ENCODE peak calls at places on chromosomes 12 and 14, in nine cellular contexts. One of them, this sample, is unnamed.
A peak's percentile ranks its signal among the peaks of the same experiment; 100 is the strongest.

GRCh38 chr14:72699852-72700257 is 194.0 kb downstream of the DPF3 start:
- DNase-seq in Panc1: no peak
- DNase-seq in GM13976: no peak
- DNase-seq in CD8-positive, alpha-beta T cell: no peak
- DNase-seq in choroid plexus epithelial cell: peak; percentile 62
- DNase-seq in adrenal gland: peak; percentile 33
- DNase-seq in heart left ventricle: peak; percentile 69
- DNase-seq in HCT116: no peak
- DNase-seq in natural killer cell: no peak
- DNase-seq in this sample: no peak

GRCh38 chr12:130827432-130827831 is 11.6 kb downstream of the STX2 start:
- DNase-seq in Panc1: no peak
- DNase-seq in GM13976: no peak
- DNase-seq in CD8-positive, alpha-beta T cell: no peak
- DNase-seq in choroid plexus epithelial cell: peak; percentile 33
- DNase-seq in adrenal gland: no peak
- DNase-seq in heart left ventricle: no peak
- DNase-seq in HCT116: no peak
- DNase-seq in natural killer cell: no peak
- DNase-seq in this sample: no peak

GRCh38 chr12:76420221-76420620 is 72.0 kb upstream of the BBS10 start:
- DNase-seq in Panc1: no peak
- DNase-seq in GM13976: no peak
- DNase-seq in CD8-positive, alpha-beta T cell: no peak
- DNase-seq in choroid plexus epithelial cell: peak; percentile 15
- DNase-seq in adrenal gland: no peak
- DNase-seq in heart left ventricle: no peak
- DNase-seq in HCT116: no peak
- DNase-seq in natural killer cell: no peak
- DNase-seq in this sample: no peak

GRCh38 chr14:34614638-34615037 is 15.3 kb downstream of the SNX6 start:
- DNase-seq in Panc1: no peak
- DNase-seq in GM13976: no peak
- DNase-seq in CD8-positive, alpha-beta T cell: no peak
- DNase-seq in choroid plexus epithelial cell: no peak
- DNase-seq in adrenal gland: no peak
- DNase-seq in heart left ventricle: no peak
- DNase-seq in HCT116: no peak
- DNase-seq in natural killer cell: no peak
- DNase-seq in this sample: no peak

GRCh38 chr12:53985358-53985899 is 483 bp downstream of the HOXC10 start:
- DNase-seq in Panc1: no peak
- DNase-seq in GM13976: no peak
- DNase-seq in CD8-positive, alpha-beta T cell: no peak
- DNase-seq in choroid plexus epithelial cell: no peak
- DNase-seq in adrenal gland: no peak
- DNase-seq in heart left ventricle: peak; percentile 9
- DNase-seq in HCT116: no peak
- DNase-seq in natural killer cell: no peak
- DNase-seq in this sample: no peak

GRCh38 chr14:65035049-65035448 is 48.4 kb downstream of the FNTB start:
- DNase-seq in Panc1: no peak
- DNase-seq in GM13976: no peak
- DNase-seq in CD8-positive, alpha-beta T cell: no peak
- DNase-seq in choroid plexus epithelial cell: no peak
- DNase-seq in adrenal gland: peak; percentile 77
- DNase-seq in heart left ventricle: peak; percentile 58
- DNase-seq in HCT116: no peak
- DNase-seq in natural killer cell: no peak
- DNase-seq in this sample: peak; percentile 53

GRCh38 chr12:92538970-92539749 is 163.6 kb upstream of the PLEKHG7 start:
- DNase-seq in Panc1: no peak
- DNase-seq in GM13976: peak; percentile 62
- DNase-seq in CD8-positive, alpha-beta T cell: no peak
- DNase-seq in choroid plexus epithelial cell: peak; percentile 72
- DNase-seq in adrenal gland: no peak
- DNase-seq in heart left ventricle: no peak
- DNase-seq in HCT116: peak; percentile 47
- DNase-seq in natural killer cell: no peak
- DNase-seq in this sample: no peak

GRCh38 chr12:121943926-121944325 is 25.5 kb downstream of the CFAP251 start:
- DNase-seq in Panc1: no peak
- DNase-seq in GM13976: no peak
- DNase-seq in CD8-positive, alpha-beta T cell: no peak
- DNase-seq in choroid plexus epithelial cell: no peak
- DNase-seq in adrenal gland: no peak
- DNase-seq in heart left ventricle: no peak
- DNase-seq in HCT116: no peak
- DNase-seq in natural killer cell: no peak
- DNase-seq in this sample: no peak

GRCh38 chr14:67519406-67519805 is 13.7 kb upstream of the PLEKHH1 start:
- DNase-seq in Panc1: no peak
- DNase-seq in GM13976: no peak
- DNase-seq in CD8-positive, alpha-beta T cell: no peak
- DNase-seq in choroid plexus epithelial cell: no peak
- DNase-seq in adrenal gland: no peak
- DNase-seq in heart left ventricle: no peak
- DNase-seq in HCT116: no peak
- DNase-seq in natural killer cell: no peak
- DNase-seq in this sample: no peak

GRCh38 chr12:105319691-105320209 is 10.7 kb upstream of the C12orf75 start:
- DNase-seq in Panc1: no peak
- DNase-seq in GM13976: no peak
- DNase-seq in CD8-positive, alpha-beta T cell: no peak
- DNase-seq in choroid plexus epithelial cell: no peak
- DNase-seq in adrenal gland: no peak
- DNase-seq in heart left ventricle: no peak
- DNase-seq in HCT116: no peak
- DNase-seq in natural killer cell: no peak
- DNase-seq in this sample: no peak

GRCh38 chr14:91253795-91254323 is 9.4 kb upstream of the GPR68 start:
- DNase-seq in Panc1: no peak
- DNase-seq in GM13976: no peak
- DNase-seq in CD8-positive, alpha-beta T cell: no peak
- DNase-seq in choroid plexus epithelial cell: no peak
- DNase-seq in adrenal gland: no peak
- DNase-seq in heart left ventricle: no peak
- DNase-seq in HCT116: no peak
- DNase-seq in natural killer cell: no peak
- DNase-seq in this sample: no peak

GRCh38 chr14:104504172-104504735 is 75.3 kb upstream of the C14orf180 start:
- DNase-seq in Panc1: no peak
- DNase-seq in GM13976: no peak
- DNase-seq in CD8-positive, alpha-beta T cell: no peak
- DNase-seq in choroid plexus epithelial cell: no peak
- DNase-seq in adrenal gland: no peak
- DNase-seq in heart left ventricle: no peak
- DNase-seq in HCT116: no peak
- DNase-seq in natural killer cell: no peak
- DNase-seq in this sample: no peak

GRCh38 chr12:47734725-47735480 is 9.6 kb upstream of the ENDOU start:
- DNase-seq in Panc1: no peak
- DNase-seq in GM13976: no peak
- DNase-seq in CD8-positive, alpha-beta T cell: no peak
- DNase-seq in choroid plexus epithelial cell: no peak
- DNase-seq in adrenal gland: no peak
- DNase-seq in heart left ventricle: peak; percentile 70
- DNase-seq in HCT116: no peak
- DNase-seq in natural killer cell: no peak
- DNase-seq in this sample: no peak

GRCh38 chr14:46734287-46734686 is 82.7 kb upstream of the RPL10L start:
- DNase-seq in Panc1: no peak
- DNase-seq in GM13976: no peak
- DNase-seq in CD8-positive, alpha-beta T cell: no peak
- DNase-seq in choroid plexus epithelial cell: no peak
- DNase-seq in adrenal gland: no peak
- DNase-seq in heart left ventricle: no peak
- DNase-seq in HCT116: no peak
- DNase-seq in natural killer cell: no peak
- DNase-seq in this sample: no peak

GRCh38 chr14:92455231-92455630 is 58.4 kb upstream of the RIN3 start:
- DNase-seq in Panc1: no peak
- DNase-seq in GM13976: no peak
- DNase-seq in CD8-positive, alpha-beta T cell: no peak
- DNase-seq in choroid plexus epithelial cell: no peak
- DNase-seq in adrenal gland: no peak
- DNase-seq in heart left ventricle: no peak
- DNase-seq in HCT116: no peak
- DNase-seq in natural killer cell: no peak
- DNase-seq in this sample: no peak

GRCh38 chr14:92458959-92459478 is 54.6 kb upstream of the RIN3 start:
- DNase-seq in Panc1: no peak
- DNase-seq in GM13976: no peak
- DNase-seq in CD8-positive, alpha-beta T cell: no peak
- DNase-seq in choroid plexus epithelial cell: no peak
- DNase-seq in adrenal gland: no peak
- DNase-seq in heart left ventricle: no peak
- DNase-seq in HCT116: no peak
- DNase-seq in natural killer cell: no peak
- DNase-seq in this sample: no peak

GRCh38 chr14:92458136-92458958 is 55.2 kb upstream of the RIN3 start:
- DNase-seq in Panc1: no peak
- DNase-seq in GM13976: no peak
- DNase-seq in CD8-positive, alpha-beta T cell: no peak
- DNase-seq in choroid plexus epithelial cell: no peak
- DNase-seq in adrenal gland: no peak
- DNase-seq in heart left ventricle: no peak
- DNase-seq in HCT116: no peak
- DNase-seq in natural killer cell: no peak
- DNase-seq in this sample: no peak

GRCh38 chr14:92457018-92457565 is 56.5 kb upstream of the RIN3 start:
- DNase-seq in Panc1: no peak
- DNase-seq in GM13976: no peak
- DNase-seq in CD8-positive, alpha-beta T cell: no peak
- DNase-seq in choroid plexus epithelial cell: no peak
- DNase-seq in adrenal gland: no peak
- DNase-seq in heart left ventricle: no peak
- DNase-seq in HCT116: no peak
- DNase-seq in natural killer cell: no peak
- DNase-seq in this sample: no peak

GRCh38 chr14:92456215-92457017 is 57.2 kb upstream of the RIN3 start:
- DNase-seq in Panc1: peak; percentile 43
- DNase-seq in GM13976: peak; percentile 82
- DNase-seq in CD8-positive, alpha-beta T cell: no peak
- DNase-seq in choroid plexus epithelial cell: peak; percentile 86
- DNase-seq in adrenal gland: peak; percentile 72
- DNase-seq in heart left ventricle: peak; percentile 74
- DNase-seq in HCT116: peak; percentile 50
- DNase-seq in natural killer cell: no peak
- DNase-seq in this sample: peak; percentile 57
- TF ChIP-seq CTCF in Panc1: peak; percentile 83
- TF ChIP-seq CTCF in GM13976: peak; percentile 80
- TF ChIP-seq CTCF in CD8-positive, alpha-beta T cell: no peak
- TF ChIP-seq CTCF in choroid plexus epithelial cell: peak; percentile 87
- TF ChIP-seq CTCF in adrenal gland: peak; percentile 75
- TF ChIP-seq CTCF in heart left ventricle: peak; percentile 74
- TF ChIP-seq CTCF in HCT116: peak; percentile 78
- TF ChIP-seq CTCF in natural killer cell: peak; percentile 27
- TF ChIP-seq CTCF in this sample: peak; percentile 69

DNA sequence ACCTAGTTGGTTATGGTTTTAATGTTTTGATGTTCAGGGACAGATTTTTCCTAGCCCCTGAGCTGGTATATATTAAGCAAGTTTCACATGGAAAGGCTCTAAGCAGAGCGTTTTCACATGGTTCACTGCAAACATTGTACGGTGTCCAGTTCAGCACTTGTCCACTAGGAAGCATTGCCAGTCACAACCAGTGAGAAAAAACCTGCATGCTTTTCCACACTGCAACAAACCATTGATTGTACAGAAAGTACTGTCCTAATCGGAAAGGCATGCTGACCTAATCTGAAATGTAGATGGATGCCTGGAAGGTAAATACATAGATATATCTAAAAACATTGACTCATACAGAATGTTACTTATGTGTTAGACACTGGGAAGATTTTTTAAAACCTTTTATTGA is 25.0 kb upstream of the NPAS3 start:
- DNase-seq in Panc1: no peak
- DNase-seq in GM13976: no peak
- DNase-seq in CD8-positive, alpha-beta T cell: no peak
- DNase-seq in choroid plexus epithelial cell: peak; percentile 48
- DNase-seq in adrenal gland: no peak
- DNase-seq in heart left ventricle: no peak
- DNase-seq in HCT116: no peak
- DNase-seq in natural killer cell: no peak
- DNase-seq in this sample: no peak
- TF ChIP-seq CTCF in Panc1: no peak
- TF ChIP-seq CTCF in GM13976: no peak
- TF ChIP-seq CTCF in CD8-positive, alpha-beta T cell: no peak
- TF ChIP-seq CTCF in choroid plexus epithelial cell: peak; percentile 53
- TF ChIP-seq CTCF in adrenal gland: no peak
- TF ChIP-seq CTCF in heart left ventricle: no peak
- TF ChIP-seq CTCF in HCT116: no peak
- TF ChIP-seq CTCF in natural killer cell: no peak
- TF ChIP-seq CTCF in this sample: peak; percentile 56

GRCh38 chr12:57087689-57088441 is 1.0 kb upstream of the NAB2 start:
- DNase-seq in Panc1: no peak
- DNase-seq in GM13976: peak; percentile 90
- DNase-seq in CD8-positive, alpha-beta T cell: peak; percentile 47
- DNase-seq in choroid plexus epithelial cell: peak; percentile 95
- DNase-seq in adrenal gland: peak; percentile 83
- DNase-seq in heart left ventricle: peak; percentile 91
- DNase-seq in HCT116: peak; percentile 85
- DNase-seq in natural killer cell: peak; percentile 48
- DNase-seq in this sample: peak; percentile 55

GRCh38 chr12:57089259-57090245 is 638 bp downstream of the NAB2 start:
- DNase-seq in Panc1: no peak
- DNase-seq in GM13976: no peak
- DNase-seq in CD8-positive, alpha-beta T cell: no peak
- DNase-seq in choroid plexus epithelial cell: peak; percentile 63
- DNase-seq in adrenal gland: peak; percentile 76
- DNase-seq in heart left ventricle: peak; percentile 89
- DNase-seq in HCT116: no peak
- DNase-seq in natural killer cell: no peak
- DNase-seq in this sample: peak; percentile 67

GRCh38 chr12:57088442-57089258 is at the start of gene NAB2:
- DNase-seq in Panc1: peak; percentile 60
- DNase-seq in GM13976: peak; percentile 93
- DNase-seq in CD8-positive, alpha-beta T cell: peak; percentile 87
- DNase-seq in choroid plexus epithelial cell: peak; percentile 99
- DNase-seq in adrenal gland: peak; percentile 98
- DNase-seq in heart left ventricle: peak; percentile 98
- DNase-seq in HCT116: peak; percentile 85
- DNase-seq in natural killer cell: peak; percentile 84
- DNase-seq in this sample: peak; percentile 83

GRCh38 chr12:57086951-57087688 is 1.8 kb upstream of the NAB2 start:
- DNase-seq in Panc1: no peak
- DNase-seq in GM13976: peak; percentile 86
- DNase-seq in CD8-positive, alpha-beta T cell: peak; percentile 83
- DNase-seq in choroid plexus epithelial cell: peak; percentile 93
- DNase-seq in adrenal gland: peak; percentile 91
- DNase-seq in heart left ventricle: peak; percentile 93
- DNase-seq in HCT116: peak; percentile 77
- DNase-seq in natural killer cell: peak; percentile 75
- DNase-seq in this sample: no peak

GRCh38 chr12:57085999-57086950 is 2.6 kb upstream of the NAB2 start:
- DNase-seq in Panc1: no peak
- DNase-seq in GM13976: peak; percentile 40
- DNase-seq in CD8-positive, alpha-beta T cell: no peak
- DNase-seq in choroid plexus epithelial cell: peak; percentile 82
- DNase-seq in adrenal gland: peak; percentile 69
- DNase-seq in heart left ventricle: peak; percentile 79
- DNase-seq in HCT116: no peak
- DNase-seq in natural killer cell: no peak
- DNase-seq in this sample: no peak
- TF ChIP-seq CTCF in Panc1: peak; percentile 77
- TF ChIP-seq CTCF in GM13976: peak; percentile 29
- TF ChIP-seq CTCF in CD8-positive, alpha-beta T cell: peak; percentile 19
- TF ChIP-seq CTCF in choroid plexus epithelial cell: peak; percentile 56
- TF ChIP-seq CTCF in adrenal gland: peak; percentile 24
- TF ChIP-seq CTCF in heart left ventricle: no peak
- TF ChIP-seq CTCF in HCT116: peak; percentile 51
- TF ChIP-seq CTCF in natural killer cell: no peak
- TF ChIP-seq CTCF in this sample: peak; percentile 45

GRCh38 chr12:112716099-112717093 is 75.2 kb upstream of the RPH3A start:
- DNase-seq in Panc1: no peak
- DNase-seq in GM13976: no peak
- DNase-seq in CD8-positive, alpha-beta T cell: no peak
- DNase-seq in choroid plexus epithelial cell: peak; percentile 29
- DNase-seq in adrenal gland: peak; percentile 13
- DNase-seq in heart left ventricle: no peak
- DNase-seq in HCT116: peak; percentile 21
- DNase-seq in natural killer cell: no peak
- DNase-seq in this sample: peak; percentile 8
- TF ChIP-seq CTCF in Panc1: no peak
- TF ChIP-seq CTCF in GM13976: no peak
- TF ChIP-seq CTCF in CD8-positive, alpha-beta T cell: no peak
- TF ChIP-seq CTCF in choroid plexus epithelial cell: no peak
- TF ChIP-seq CTCF in adrenal gland: no peak
- TF ChIP-seq CTCF in heart left ventricle: no peak
- TF ChIP-seq CTCF in HCT116: peak; percentile 16
- TF ChIP-seq CTCF in natural killer cell: no peak
- TF ChIP-seq CTCF in this sample: no peak

This sample was measured in neural crest cell.